ENCODE peak calls at places on chromosomes 4 and X, in four cellular contexts. I is HTR-8/SVneo, D is GM04504, P is SHP77. T is an unnamed sample.

GRCh38 chr4:155392486-155393184 is 15.9 kb upstream of the MAP9 start:
- DNase-seq in I (peak), D (peak), P (no peak), T (no peak)

GRCh38 chr4:153785830-153786721 is 2.8 kb downstream of the SFRP2 start:
- DNase-seq in I (peak), D (no peak), P (no peak), T (no peak)

GRCh38 chrX:136711147-136711546 is 63.2 kb downstream of the CD40LG start:
- DNase-seq in I (peak), D (no peak), P (no peak), T (peak)

GRCh38 chr4:180827610-180828009 is 1415.6 kb upstream of the TENM3 start:
- DNase-seq in I (no peak), D (no peak), P (peak), T (no peak)

GRCh38 chr4:137430171-137430570 is 102.1 kb downstream of the PCDH18 start:
- DNase-seq in I (no peak), D (no peak), P (no peak), T (no peak)

GRCh38 chr4:42655921-42656735 is 777 bp downstream of the ATP8A1 start:
- DNase-seq in I (peak), D (no peak), P (no peak), T (no peak)

GRCh38 chrX:129693343-129693742 is 38.6 kb upstream of the APLN start:
- DNase-seq in I (no peak), D (no peak), P (no peak), T (no peak)

GRCh38 chr4:119046263-119046662 is 89.4 kb upstream of the MYOZ2 start:
- DNase-seq in I (no peak), D (no peak), P (peak), T (no peak)

GRCh38 chrX:17984415-17984814 is 123.3 kb upstream of the RAI2 start:
- DNase-seq in I (no peak), D (no peak), P (no peak), T (no peak)

GRCh38 chrX:1248381-1249061 is 20.1 kb upstream of the CSF2RA start:
- DNase-seq in I (peak), D (no peak), P (no peak), T (no peak)

GRCh38 chr4:76708986-76709385 is 189.0 kb downstream of the SOWAHB start:
- DNase-seq in I (no peak), D (no peak), P (no peak), T (no peak)

GRCh38 chrX:8345473-8345872 is 119.2 kb upstream of the VCX3B start:
- DNase-seq in I (no peak), D (no peak), P (no peak), T (no peak)

GRCh38 chrX:139881130-139881529 is 51.7 kb downstream of the ATP11C start:
- DNase-seq in I (no peak), D (no peak), P (no peak), T (no peak)

GRCh38 chr4:71304289-71304850 is 34.5 kb upstream of the SLC4A4 start:
- DNase-seq in I (no peak), D (no peak), P (peak), T (no peak)

GRCh38 chr4:105978684-105979296 is 83.5 kb downstream of the NPNT start:
- DNase-seq in I (no peak), D (peak), P (no peak), T (peak)

GRCh38 chr4:144647095-144647959 is 1.4 kb downstream of the HHIP start:
- DNase-seq in I (peak), D (no peak), P (no peak), T (no peak)

GRCh38 chr4:147707892-147708672 is 23.8 kb upstream of the ARHGAP10 start:
- DNase-seq in I (peak), D (no peak), P (peak), T (no peak)